ENCODE peak calls at places on chromosome 18, in eight cellular contexts. One of them, this sample, is unnamed.

GRCh38 chr18:3209859-3210569 is 9.8 kb downstream of the MYOM1 start:
- DNase-seq in NCI-H748 treated with DMSO at 0.1 percent for 48 hours: no peak
- DNase-seq in activated CD4-positive, alpha-beta T cell treated with anti-CD3 and anti-CD28 coated beads, Interleukin-2, amount 50 U/mL, for 48 hours: no peak
- DNase-seq in hepatocyte: no peak
- DNase-seq in activated effector memory CD4-positive, alpha-beta T cell treated with anti-CD3 and anti-CD28 coated beads, Interleukin-2, amount 50 U/mL, for 16 hours: no peak
- DNase-seq in AG10803: no peak
- DNase-seq in brain microvascular endothelial cell: no peak
- DNase-seq in lung: no peak
- DNase-seq in this sample: no peak

GRCh38 chr18:72948439-72948838 is 80.7 kb upstream of the NETO1 start:
- DNase-seq in NCI-H748 treated with DMSO at 0.1 percent for 48 hours: no peak
- DNase-seq in activated CD4-positive, alpha-beta T cell treated with anti-CD3 and anti-CD28 coated beads, Interleukin-2, amount 50 U/mL, for 48 hours: no peak
- DNase-seq in hepatocyte: no peak
- DNase-seq in activated effector memory CD4-positive, alpha-beta T cell treated with anti-CD3 and anti-CD28 coated beads, Interleukin-2, amount 50 U/mL, for 16 hours: no peak
- DNase-seq in AG10803: no peak
- DNase-seq in brain microvascular endothelial cell: no peak
- DNase-seq in lung: no peak
- DNase-seq in this sample: no peak

GRCh38 chr18:46073474-46074331 is 1.6 kb upstream of the PSTPIP2 start:
- DNase-seq in NCI-H748 treated with DMSO at 0.1 percent for 48 hours: peak
- DNase-seq in activated CD4-positive, alpha-beta T cell treated with anti-CD3 and anti-CD28 coated beads, Interleukin-2, amount 50 U/mL, for 48 hours: peak
- DNase-seq in hepatocyte: peak
- DNase-seq in activated effector memory CD4-positive, alpha-beta T cell treated with anti-CD3 and anti-CD28 coated beads, Interleukin-2, amount 50 U/mL, for 16 hours: peak
- DNase-seq in AG10803: peak
- DNase-seq in brain microvascular endothelial cell: peak
- DNase-seq in lung: no peak
- DNase-seq in this sample: no peak

GRCh38 chr18:48152549-48152948 is 222.1 kb upstream of the SMAD2 start:
- DNase-seq in NCI-H748 treated with DMSO at 0.1 percent for 48 hours: no peak
- DNase-seq in activated CD4-positive, alpha-beta T cell treated with anti-CD3 and anti-CD28 coated beads, Interleukin-2, amount 50 U/mL, for 48 hours: no peak
- DNase-seq in hepatocyte: peak
- DNase-seq in activated effector memory CD4-positive, alpha-beta T cell treated with anti-CD3 and anti-CD28 coated beads, Interleukin-2, amount 50 U/mL, for 16 hours: no peak
- DNase-seq in AG10803: peak
- DNase-seq in brain microvascular endothelial cell: no peak
- DNase-seq in lung: no peak
- DNase-seq in this sample: no peak

GRCh38 chr18:3148930-3149535 is 70.7 kb downstream of the MYOM1 start:
- DNase-seq in NCI-H748 treated with DMSO at 0.1 percent for 48 hours: no peak
- DNase-seq in activated CD4-positive, alpha-beta T cell treated with anti-CD3 and anti-CD28 coated beads, Interleukin-2, amount 50 U/mL, for 48 hours: no peak
- DNase-seq in hepatocyte: no peak
- DNase-seq in activated effector memory CD4-positive, alpha-beta T cell treated with anti-CD3 and anti-CD28 coated beads, Interleukin-2, amount 50 U/mL, for 16 hours: no peak
- DNase-seq in AG10803: peak
- DNase-seq in brain microvascular endothelial cell: peak
- DNase-seq in lung: no peak
- DNase-seq in this sample: no peak

GRCh38 chr18:34999734-35000397 is 41.3 kb upstream of the MAPRE2 start:
- DNase-seq in NCI-H748 treated with DMSO at 0.1 percent for 48 hours: no peak
- DNase-seq in activated CD4-positive, alpha-beta T cell treated with anti-CD3 and anti-CD28 coated beads, Interleukin-2, amount 50 U/mL, for 48 hours: no peak
- DNase-seq in hepatocyte: no peak
- DNase-seq in activated effector memory CD4-positive, alpha-beta T cell treated with anti-CD3 and anti-CD28 coated beads, Interleukin-2, amount 50 U/mL, for 16 hours: no peak
- DNase-seq in AG10803: no peak
- DNase-seq in brain microvascular endothelial cell: no peak
- DNase-seq in lung: no peak
- DNase-seq in this sample: no peak

GRCh38 chr18:24923138-24923537 is 428.8 kb downstream of the ZNF521 start:
- DNase-seq in NCI-H748 treated with DMSO at 0.1 percent for 48 hours: no peak
- DNase-seq in activated CD4-positive, alpha-beta T cell treated with anti-CD3 and anti-CD28 coated beads, Interleukin-2, amount 50 U/mL, for 48 hours: no peak
- DNase-seq in hepatocyte: no peak
- DNase-seq in activated effector memory CD4-positive, alpha-beta T cell treated with anti-CD3 and anti-CD28 coated beads, Interleukin-2, amount 50 U/mL, for 16 hours: no peak
- DNase-seq in AG10803: no peak
- DNase-seq in brain microvascular endothelial cell: no peak
- DNase-seq in lung: no peak
- DNase-seq in this sample: no peak

GRCh38 chr18:3710712-3711269 is 260.8 kb downstream of the TGIF1 start:
- DNase-seq in NCI-H748 treated with DMSO at 0.1 percent for 48 hours: no peak
- DNase-seq in activated CD4-positive, alpha-beta T cell treated with anti-CD3 and anti-CD28 coated beads, Interleukin-2, amount 50 U/mL, for 48 hours: no peak
- DNase-seq in hepatocyte: peak
- DNase-seq in activated effector memory CD4-positive, alpha-beta T cell treated with anti-CD3 and anti-CD28 coated beads, Interleukin-2, amount 50 U/mL, for 16 hours: no peak
- DNase-seq in AG10803: no peak
- DNase-seq in brain microvascular endothelial cell: no peak
- DNase-seq in lung: peak
- DNase-seq in this sample: no peak

GRCh38 chr18:30992231-30992630 is 50.3 kb downstream of the DSC3 start:
- DNase-seq in NCI-H748 treated with DMSO at 0.1 percent for 48 hours: no peak
- DNase-seq in activated CD4-positive, alpha-beta T cell treated with anti-CD3 and anti-CD28 coated beads, Interleukin-2, amount 50 U/mL, for 48 hours: no peak
- DNase-seq in hepatocyte: no peak
- DNase-seq in activated effector memory CD4-positive, alpha-beta T cell treated with anti-CD3 and anti-CD28 coated beads, Interleukin-2, amount 50 U/mL, for 16 hours: no peak
- DNase-seq in AG10803: no peak
- DNase-seq in brain microvascular endothelial cell: no peak
- DNase-seq in lung: no peak
- DNase-seq in this sample: no peak

GRCh38 chr18:11149441-11150270 is at the start of gene PIEZO2:
- DNase-seq in NCI-H748 treated with DMSO at 0.1 percent for 48 hours: no peak
- DNase-seq in activated CD4-positive, alpha-beta T cell treated with anti-CD3 and anti-CD28 coated beads, Interleukin-2, amount 50 U/mL, for 48 hours: peak
- DNase-seq in hepatocyte: peak
- DNase-seq in activated effector memory CD4-positive, alpha-beta T cell treated with anti-CD3 and anti-CD28 coated beads, Interleukin-2, amount 50 U/mL, for 16 hours: no peak
- DNase-seq in AG10803: peak
- DNase-seq in brain microvascular endothelial cell: peak
- DNase-seq in lung: peak
- DNase-seq in this sample: peak

GRCh38 chr18:46722051-46722450 is 34.8 kb downstream of the ST8SIA5 start:
- DNase-seq in NCI-H748 treated with DMSO at 0.1 percent for 48 hours: no peak
- DNase-seq in activated CD4-positive, alpha-beta T cell treated with anti-CD3 and anti-CD28 coated beads, Interleukin-2, amount 50 U/mL, for 48 hours: no peak
- DNase-seq in hepatocyte: no peak
- DNase-seq in activated effector memory CD4-positive, alpha-beta T cell treated with anti-CD3 and anti-CD28 coated beads, Interleukin-2, amount 50 U/mL, for 16 hours: no peak
- DNase-seq in AG10803: no peak
- DNase-seq in brain microvascular endothelial cell: no peak
- DNase-seq in lung: no peak
- DNase-seq in this sample: no peak

GRCh38 chr18:76126327-76126726 is 368.7 kb downstream of the ZNF516 start:
- DNase-seq in NCI-H748 treated with DMSO at 0.1 percent for 48 hours: peak
- DNase-seq in activated CD4-positive, alpha-beta T cell treated with anti-CD3 and anti-CD28 coated beads, Interleukin-2, amount 50 U/mL, for 48 hours: no peak
- DNase-seq in hepatocyte: no peak
- DNase-seq in activated effector memory CD4-positive, alpha-beta T cell treated with anti-CD3 and anti-CD28 coated beads, Interleukin-2, amount 50 U/mL, for 16 hours: no peak
- DNase-seq in AG10803: peak
- DNase-seq in brain microvascular endothelial cell: no peak
- DNase-seq in lung: no peak
- DNase-seq in this sample: no peak

GRCh38 chr18:3248670-3249359 is 1.2 kb downstream of the MYL12A start:
- DNase-seq in NCI-H748 treated with DMSO at 0.1 percent for 48 hours: no peak
- DNase-seq in activated CD4-positive, alpha-beta T cell treated with anti-CD3 and anti-CD28 coated beads, Interleukin-2, amount 50 U/mL, for 48 hours: no peak
- DNase-seq in hepatocyte: peak
- DNase-seq in activated effector memory CD4-positive, alpha-beta T cell treated with anti-CD3 and anti-CD28 coated beads, Interleukin-2, amount 50 U/mL, for 16 hours: peak
- DNase-seq in AG10803: peak
- DNase-seq in brain microvascular endothelial cell: no peak
- DNase-seq in lung: peak
- DNase-seq in this sample: no peak

GRCh38 chr18:13433685-13434084 is 215.1 kb downstream of the LDLRAD4 start:
- DNase-seq in NCI-H748 treated with DMSO at 0.1 percent for 48 hours: no peak
- DNase-seq in activated CD4-positive, alpha-beta T cell treated with anti-CD3 and anti-CD28 coated beads, Interleukin-2, amount 50 U/mL, for 48 hours: no peak
- DNase-seq in hepatocyte: no peak
- DNase-seq in activated effector memory CD4-positive, alpha-beta T cell treated with anti-CD3 and anti-CD28 coated beads, Interleukin-2, amount 50 U/mL, for 16 hours: no peak
- DNase-seq in AG10803: no peak
- DNase-seq in brain microvascular endothelial cell: no peak
- DNase-seq in lung: no peak
- DNase-seq in this sample: no peak

GRCh38 chr18:49247786-49248185 is 212.7 kb downstream of the DYM start:
- DNase-seq in NCI-H748 treated with DMSO at 0.1 percent for 48 hours: no peak
- DNase-seq in activated CD4-positive, alpha-beta T cell treated with anti-CD3 and anti-CD28 coated beads, Interleukin-2, amount 50 U/mL, for 48 hours: no peak
- DNase-seq in hepatocyte: no peak
- DNase-seq in activated effector memory CD4-positive, alpha-beta T cell treated with anti-CD3 and anti-CD28 coated beads, Interleukin-2, amount 50 U/mL, for 16 hours: no peak
- DNase-seq in AG10803: peak
- DNase-seq in brain microvascular endothelial cell: no peak
- DNase-seq in lung: no peak
- DNase-seq in this sample: no peak

This sample was measured in occipital lobe.